ENCODE peak calls at places on chromosomes 16 and 17, in ten cellular contexts. One of them, this sample, is unnamed.

GRCh38 chr16:53098526-53099317 is 43.9 kb downstream of the CHD9 start:
- DNase-seq in activated CD8-positive, alpha-beta memory T cell treated with anti-CD3 and anti-CD28 coated beads for 4 hours: peak
- DNase-seq in Right ventricle myocardium inferior: peak
- DNase-seq in smooth muscle cell of the brain vasculature: no peak
- DNase-seq in astrocyte of the spinal cord: peak
- DNase-seq in T-helper 9 cell: peak
- DNase-seq in transverse colon: peak
- DNase-seq in hepatocyte: peak
- DNase-seq in hypothalamus: peak
- DNase-seq in NCI-H187: no peak
- DNase-seq in this sample: peak

GRCh38 chr16:66511615-66512500 is 38.1 kb downstream of the TK2 start:
- DNase-seq in activated CD8-positive, alpha-beta memory T cell treated with anti-CD3 and anti-CD28 coated beads for 4 hours: no peak
- DNase-seq in Right ventricle myocardium inferior: no peak
- DNase-seq in smooth muscle cell of the brain vasculature: no peak
- DNase-seq in astrocyte of the spinal cord: peak
- DNase-seq in T-helper 9 cell: no peak
- DNase-seq in transverse colon: no peak
- DNase-seq in hepatocyte: no peak
- DNase-seq in hypothalamus: no peak
- DNase-seq in NCI-H187: no peak
- DNase-seq in this sample: peak

GRCh38 chr17:61986898-61987297 is 59.1 kb upstream of the INTS2 start:
- DNase-seq in activated CD8-positive, alpha-beta memory T cell treated with anti-CD3 and anti-CD28 coated beads for 4 hours: no peak
- DNase-seq in Right ventricle myocardium inferior: no peak
- DNase-seq in smooth muscle cell of the brain vasculature: no peak
- DNase-seq in astrocyte of the spinal cord: no peak
- DNase-seq in T-helper 9 cell: no peak
- DNase-seq in transverse colon: no peak
- DNase-seq in hepatocyte: no peak
- DNase-seq in hypothalamus: no peak
- DNase-seq in NCI-H187: no peak
- DNase-seq in this sample: no peak

GRCh38 chr17:47703191-47703591 is 9.2 kb downstream of the TBKBP1 start:
- DNase-seq in activated CD8-positive, alpha-beta memory T cell treated with anti-CD3 and anti-CD28 coated beads for 4 hours: peak
- DNase-seq in Right ventricle myocardium inferior: peak
- DNase-seq in smooth muscle cell of the brain vasculature: no peak
- DNase-seq in astrocyte of the spinal cord: no peak
- DNase-seq in T-helper 9 cell: peak
- DNase-seq in transverse colon: peak
- DNase-seq in hepatocyte: no peak
- DNase-seq in hypothalamus: no peak
- DNase-seq in NCI-H187: no peak
- DNase-seq in this sample: no peak

GRCh38 chr17:75832164-75832651 is 12.0 kb downstream of the UNC13D start:
- DNase-seq in activated CD8-positive, alpha-beta memory T cell treated with anti-CD3 and anti-CD28 coated beads for 4 hours: no peak
- DNase-seq in Right ventricle myocardium inferior: no peak
- DNase-seq in smooth muscle cell of the brain vasculature: no peak
- DNase-seq in astrocyte of the spinal cord: peak
- DNase-seq in T-helper 9 cell: peak
- DNase-seq in transverse colon: peak
- DNase-seq in hepatocyte: no peak
- DNase-seq in hypothalamus: no peak
- DNase-seq in NCI-H187: no peak
- DNase-seq in this sample: peak

GRCh38 chr17:34589120-34589965 is 10.0 kb downstream of the TMEM132E start:
- DNase-seq in activated CD8-positive, alpha-beta memory T cell treated with anti-CD3 and anti-CD28 coated beads for 4 hours: no peak
- DNase-seq in Right ventricle myocardium inferior: no peak
- DNase-seq in smooth muscle cell of the brain vasculature: no peak
- DNase-seq in astrocyte of the spinal cord: no peak
- DNase-seq in T-helper 9 cell: no peak
- DNase-seq in transverse colon: no peak
- DNase-seq in hepatocyte: no peak
- DNase-seq in hypothalamus: no peak
- DNase-seq in NCI-H187: no peak
- DNase-seq in this sample: no peak

GRCh38 chr17:61379457-61380216 is 20.0 kb upstream of the TBX2 start:
- DNase-seq in activated CD8-positive, alpha-beta memory T cell treated with anti-CD3 and anti-CD28 coated beads for 4 hours: no peak
- DNase-seq in Right ventricle myocardium inferior: no peak
- DNase-seq in smooth muscle cell of the brain vasculature: no peak
- DNase-seq in astrocyte of the spinal cord: no peak
- DNase-seq in T-helper 9 cell: no peak
- DNase-seq in transverse colon: no peak
- DNase-seq in hepatocyte: no peak
- DNase-seq in hypothalamus: no peak
- DNase-seq in NCI-H187: no peak
- DNase-seq in this sample: no peak

GRCh38 chr16:47676628-47677177 is 215.6 kb downstream of the PHKB start:
- DNase-seq in activated CD8-positive, alpha-beta memory T cell treated with anti-CD3 and anti-CD28 coated beads for 4 hours: no peak
- DNase-seq in Right ventricle myocardium inferior: no peak
- DNase-seq in smooth muscle cell of the brain vasculature: no peak
- DNase-seq in astrocyte of the spinal cord: no peak
- DNase-seq in T-helper 9 cell: no peak
- DNase-seq in transverse colon: no peak
- DNase-seq in hepatocyte: no peak
- DNase-seq in hypothalamus: no peak
- DNase-seq in NCI-H187: no peak
- DNase-seq in this sample: no peak

GRCh38 chr17:59954856-59955255 is 9.7 kb downstream of the RNFT1 start:
- DNase-seq in activated CD8-positive, alpha-beta memory T cell treated with anti-CD3 and anti-CD28 coated beads for 4 hours: no peak
- DNase-seq in Right ventricle myocardium inferior: no peak
- DNase-seq in smooth muscle cell of the brain vasculature: no peak
- DNase-seq in astrocyte of the spinal cord: no peak
- DNase-seq in T-helper 9 cell: no peak
- DNase-seq in transverse colon: no peak
- DNase-seq in hepatocyte: no peak
- DNase-seq in hypothalamus: no peak
- DNase-seq in NCI-H187: no peak
- DNase-seq in this sample: no peak

GRCh38 chr16:17470871-17471744 is at the start of gene XYLT1:
- DNase-seq in activated CD8-positive, alpha-beta memory T cell treated with anti-CD3 and anti-CD28 coated beads for 4 hours: no peak
- DNase-seq in Right ventricle myocardium inferior: peak
- DNase-seq in smooth muscle cell of the brain vasculature: no peak
- DNase-seq in astrocyte of the spinal cord: peak
- DNase-seq in T-helper 9 cell: peak
- DNase-seq in transverse colon: peak
- DNase-seq in hepatocyte: peak
- DNase-seq in hypothalamus: peak
- DNase-seq in NCI-H187: no peak
- DNase-seq in this sample: no peak

GRCh38 chr17:17520599-17521232 is 24.5 kb upstream of the RASD1 start:
- DNase-seq in activated CD8-positive, alpha-beta memory T cell treated with anti-CD3 and anti-CD28 coated beads for 4 hours: no peak
- DNase-seq in Right ventricle myocardium inferior: peak
- DNase-seq in smooth muscle cell of the brain vasculature: no peak
- DNase-seq in astrocyte of the spinal cord: no peak
- DNase-seq in T-helper 9 cell: no peak
- DNase-seq in transverse colon: no peak
- DNase-seq in hepatocyte: no peak
- DNase-seq in hypothalamus: no peak
- DNase-seq in NCI-H187: no peak
- DNase-seq in this sample: no peak

GRCh38 chr17:1957037-1957436 is 68.1 kb downstream of the RTN4RL1 start:
- DNase-seq in activated CD8-positive, alpha-beta memory T cell treated with anti-CD3 and anti-CD28 coated beads for 4 hours: no peak
- DNase-seq in Right ventricle myocardium inferior: no peak
- DNase-seq in smooth muscle cell of the brain vasculature: no peak
- DNase-seq in astrocyte of the spinal cord: peak
- DNase-seq in T-helper 9 cell: no peak
- DNase-seq in transverse colon: no peak
- DNase-seq in hepatocyte: no peak
- DNase-seq in hypothalamus: no peak
- DNase-seq in NCI-H187: no peak
- DNase-seq in this sample: peak

GRCh38 chr17:42937712-42938596 is 26.3 kb downstream of the AARSD1 start:
- DNase-seq in activated CD8-positive, alpha-beta memory T cell treated with anti-CD3 and anti-CD28 coated beads for 4 hours: no peak
- DNase-seq in Right ventricle myocardium inferior: no peak
- DNase-seq in smooth muscle cell of the brain vasculature: no peak
- DNase-seq in astrocyte of the spinal cord: peak
- DNase-seq in T-helper 9 cell: no peak
- DNase-seq in transverse colon: peak
- DNase-seq in hepatocyte: peak
- DNase-seq in hypothalamus: peak
- DNase-seq in NCI-H187: peak
- DNase-seq in this sample: peak

GRCh38 chr16:67939507-67940435 is 3.1 kb upstream of the PSMB10 start:
- DNase-seq in activated CD8-positive, alpha-beta memory T cell treated with anti-CD3 and anti-CD28 coated beads for 4 hours: no peak
- DNase-seq in Right ventricle myocardium inferior: no peak
- DNase-seq in smooth muscle cell of the brain vasculature: no peak
- DNase-seq in astrocyte of the spinal cord: no peak
- DNase-seq in T-helper 9 cell: no peak
- DNase-seq in transverse colon: peak
- DNase-seq in hepatocyte: no peak
- DNase-seq in hypothalamus: no peak
- DNase-seq in NCI-H187: no peak
- DNase-seq in this sample: no peak

GRCh38 chr17:28908640-28909098 is 5.8 kb upstream of the DHRS13 start:
- DNase-seq in activated CD8-positive, alpha-beta memory T cell treated with anti-CD3 and anti-CD28 coated beads for 4 hours: no peak
- DNase-seq in Right ventricle myocardium inferior: no peak
- DNase-seq in smooth muscle cell of the brain vasculature: no peak
- DNase-seq in astrocyte of the spinal cord: peak
- DNase-seq in T-helper 9 cell: no peak
- DNase-seq in transverse colon: peak
- DNase-seq in hepatocyte: peak
- DNase-seq in hypothalamus: no peak
- DNase-seq in NCI-H187: no peak
- DNase-seq in this sample: no peak

GRCh38 chr17:54172654-54173316 is 350.1 kb downstream of the KIF2B start:
- DNase-seq in activated CD8-positive, alpha-beta memory T cell treated with anti-CD3 and anti-CD28 coated beads for 4 hours: no peak
- DNase-seq in Right ventricle myocardium inferior: no peak
- DNase-seq in smooth muscle cell of the brain vasculature: no peak
- DNase-seq in astrocyte of the spinal cord: peak
- DNase-seq in T-helper 9 cell: no peak
- DNase-seq in transverse colon: no peak
- DNase-seq in hepatocyte: peak
- DNase-seq in hypothalamus: peak
- DNase-seq in NCI-H187: no peak
- DNase-seq in this sample: no peak

GRCh38 chr17:35299108-35299507 is 56.2 kb downstream of the SLFN5 start:
- DNase-seq in activated CD8-positive, alpha-beta memory T cell treated with anti-CD3 and anti-CD28 coated beads for 4 hours: no peak
- DNase-seq in Right ventricle myocardium inferior: no peak
- DNase-seq in smooth muscle cell of the brain vasculature: no peak
- DNase-seq in astrocyte of the spinal cord: no peak
- DNase-seq in T-helper 9 cell: no peak
- DNase-seq in transverse colon: no peak
- DNase-seq in hepatocyte: no peak
- DNase-seq in hypothalamus: no peak
- DNase-seq in NCI-H187: no peak
- DNase-seq in this sample: no peak

GRCh38 chr16:70253291-70254094 is 1.8 kb upstream of the EXOSC6 start:
- DNase-seq in activated CD8-positive, alpha-beta memory T cell treated with anti-CD3 and anti-CD28 coated beads for 4 hours: no peak
- DNase-seq in Right ventricle myocardium inferior: no peak
- DNase-seq in smooth muscle cell of the brain vasculature: no peak
- DNase-seq in astrocyte of the spinal cord: peak
- DNase-seq in T-helper 9 cell: peak
- DNase-seq in transverse colon: peak
- DNase-seq in hepatocyte: peak
- DNase-seq in hypothalamus: peak
- DNase-seq in NCI-H187: no peak
- DNase-seq in this sample: no peak

This sample was measured in non-pigmented ciliary epithelial cell.